ENCODE peak calls at places on chromosomes 13 and 19, in five cellular contexts. S is AG09319; P is GM10248; W is stimulated activated CD4-positive, alpha-beta T cell treated with anti-CD3 and anti-CD28 coated beads, Interleukin-4, amount 100 ng/mL, for 48 hours; O is thoracic aorta. K is an unnamed sample.

GRCh38 chr13:110536006-110536693 is 25.4 kb downstream of the RAB20 start:
- DNase-seq in S (no peak), P (peak; percentile 45), W (no peak), O (no peak), K (peak; percentile 57)

GRCh38 chr19:33234736-33235135 is 9.1 kb upstream of the SLC7A10 start:
- DNase-seq in S (no peak), P (no peak), W (no peak), O (no peak), K (no peak)

GRCh38 chr13:63124863-63125262 is 1709.2 kb upstream of the PCDH20 start:
- DNase-seq in S (no peak), P (no peak), W (no peak), O (no peak), K (no peak)

GRCh38 chr13:42498521-42498920 is 75.4 kb upstream of the TNFSF11 start:
- DNase-seq in S (no peak), P (no peak), W (no peak), O (no peak), K (no peak)

GRCh38 chr19:4583961-4584669 is 24.6 kb upstream of the SEMA6B start:
- DNase-seq in S (no peak), P (no peak), W (peak; percentile 41), O (no peak), K (no peak)

GRCh38 chr19:1146858-1147780 is 26.9 kb downstream of the SBNO2 start:
- DNase-seq in S (no peak), P (no peak), W (no peak), O (no peak), K (no peak)

GRCh38 chr13:101425623-101426022 is 9.3 kb upstream of the NALCN start:
- DNase-seq in S (no peak), P (no peak), W (no peak), O (no peak), K (no peak)

GRCh38 chr13:50991624-50992610 is 82.3 kb downstream of the RNASEH2B start:
- DNase-seq in S (no peak), P (peak; percentile 48), W (no peak), O (no peak), K (no peak)

GRCh38 chr19:918481-919156 is 1.5 kb downstream of the KISS1R start:
- DNase-seq in S (no peak), P (no peak), W (peak; percentile 51), O (no peak), K (no peak)

GRCh38 chr19:11125994-11126685 is 29.4 kb downstream of the SPC24 start:
- DNase-seq in S (no peak), P (peak; percentile 77), W (peak; percentile 78), O (peak; percentile 41), K (peak; percentile 53)

GRCh38 chr19:6100284-6100915 is 9.9 kb downstream of the RFX2 start:
- DNase-seq in S (no peak), P (peak; percentile 52), W (peak; percentile 15), O (no peak), K (no peak)

GRCh38 chr13:69579351-69579750 is 528.3 kb upstream of the ATXN8OS start:
- DNase-seq in S (no peak), P (no peak), W (no peak), O (no peak), K (no peak)

GRCh38 chr19:18666304-18666703 is 17.2 kb upstream of the CRTC1 start:
- DNase-seq in S (no peak), P (no peak), W (no peak), O (no peak), K (no peak)

GRCh38 chr19:45446944-45447343 is 20.9 kb upstream of the FOSB start:
- DNase-seq in S (no peak), P (no peak), W (no peak), O (no peak), K (no peak)

GRCh38 chr13:72166102-72166660 is 299.2 kb upstream of the DACH1 start:
- DNase-seq in S (no peak), P (no peak), W (no peak), O (no peak), K (no peak)

GRCh38 chr13:57640582-57640981 is 9.0 kb downstream of the PCDH17 start:
- DNase-seq in S (no peak), P (no peak), W (no peak), O (no peak), K (no peak)

K was measured in ascending aorta.